ENCODE peak calls at places on chromosomes 11 and 22, in six cellular contexts. One of them, this sample, is unnamed. For H3K4me1, the result is how much of the 10 kb centered on the place peaks cover.

GRCh38 chr11:118792642-118793124 is 1.7 kb upstream of the DDX6 start:
- DNase-seq in MM.1S: peak
- DNase-seq in HepG2: peak
- DNase-seq in GM23338: peak
- DNase-seq in HCT116: peak
- DNase-seq in neural progenitor cell: peak
- DNase-seq in this sample: peak

GRCh38 chr11:95128602-95129001 is 39.0 kb downstream of the ENDOD1 start:
- DNase-seq in MM.1S: no peak
- DNase-seq in HepG2: no peak
- DNase-seq in GM23338: no peak
- DNase-seq in HCT116: no peak
- DNase-seq in neural progenitor cell: no peak
- DNase-seq in this sample: no peak

GRCh38 chr22:49671331-49672012 is 156.2 kb downstream of the BRD1 start:
- DNase-seq in MM.1S: no peak
- DNase-seq in HepG2: no peak
- DNase-seq in GM23338: no peak
- DNase-seq in HCT116: no peak
- DNase-seq in neural progenitor cell: peak
- DNase-seq in this sample: no peak

GRCh38 chr22:38110863-38111852 is 674 bp upstream of the BAIAP2L2 start:
- DNase-seq in MM.1S: no peak
- DNase-seq in HepG2: peak
- DNase-seq in GM23338: peak
- DNase-seq in HCT116: no peak
- DNase-seq in neural progenitor cell: peak
- DNase-seq in this sample: no peak

GRCh38 chr22:38706101-38706884 is 549 bp downstream of the GTPBP1 start:
- DNase-seq in MM.1S: peak
- DNase-seq in HepG2: no peak
- DNase-seq in GM23338: peak
- DNase-seq in HCT116: no peak
- DNase-seq in neural progenitor cell: peak
- DNase-seq in this sample: peak

GRCh38 chr11:126544311-126545056 is 189.0 kb downstream of the ST3GAL4 start:
- DNase-seq in MM.1S: no peak
- DNase-seq in HepG2: no peak
- DNase-seq in GM23338: peak
- DNase-seq in HCT116: no peak
- DNase-seq in neural progenitor cell: peak
- DNase-seq in this sample: peak

GRCh38 chr11:89613916-89614315 is 96.2 kb upstream of the TRIM77 start:
- DNase-seq in MM.1S: no peak
- DNase-seq in HepG2: no peak
- DNase-seq in GM23338: no peak
- DNase-seq in HCT116: no peak
- DNase-seq in neural progenitor cell: no peak
- DNase-seq in this sample: no peak

GRCh38 chr11:76639621-76640020 is 30.9 kb downstream of the LRRC32 start:
- DNase-seq in MM.1S: no peak
- DNase-seq in HepG2: no peak
- DNase-seq in GM23338: no peak
- DNase-seq in HCT116: no peak
- DNase-seq in neural progenitor cell: no peak
- DNase-seq in this sample: no peak

GRCh38 chr11:92386577-92386976 is 162.0 kb downstream of the FAT3 start:
- DNase-seq in MM.1S: no peak
- DNase-seq in HepG2: no peak
- DNase-seq in GM23338: no peak
- DNase-seq in HCT116: no peak
- DNase-seq in neural progenitor cell: no peak
- DNase-seq in this sample: no peak

GRCh38 chr11:35418282-35418846 is 994 bp downstream of the SLC1A2 start:
- DNase-seq in MM.1S: no peak
- DNase-seq in HepG2: no peak
- DNase-seq in GM23338: peak
- DNase-seq in HCT116: no peak
- DNase-seq in neural progenitor cell: peak
- DNase-seq in this sample: no peak

GRCh38 chr22:41971431-41971830 is 2.2 kb downstream of the SEPTIN3 start:
- DNase-seq in MM.1S: no peak
- DNase-seq in HepG2: no peak
- DNase-seq in GM23338: no peak
- DNase-seq in HCT116: no peak
- DNase-seq in neural progenitor cell: no peak
- DNase-seq in this sample: no peak

GRCh38 chr22:37985050-37985585 is 763 bp upstream of the SOX10 start:
- DNase-seq in MM.1S: no peak
- DNase-seq in HepG2: no peak
- DNase-seq in GM23338: no peak
- DNase-seq in HCT116: no peak
- DNase-seq in neural progenitor cell: no peak
- DNase-seq in this sample: no peak

GRCh38 chr11:73029408-73029807 is 112.7 kb downstream of the FCHSD2 start:
- DNase-seq in MM.1S: no peak
- DNase-seq in HepG2: no peak
- DNase-seq in GM23338: peak
- DNase-seq in HCT116: no peak
- DNase-seq in neural progenitor cell: no peak
- DNase-seq in this sample: no peak

GRCh38 chr11:59766542-59766941 is 11.4 kb downstream of the STX3 start:
- DNase-seq in MM.1S: no peak
- DNase-seq in HepG2: no peak
- DNase-seq in GM23338: no peak
- DNase-seq in HCT116: no peak
- DNase-seq in neural progenitor cell: peak
- DNase-seq in this sample: no peak

GRCh38 chr22:38250642-38251354 is 22.0 kb downstream of the TMEM184B start:
- DNase-seq in MM.1S: no peak
- DNase-seq in HepG2: no peak
- DNase-seq in GM23338: no peak
- DNase-seq in HCT116: no peak
- DNase-seq in neural progenitor cell: no peak
- DNase-seq in this sample: no peak

GRCh38 chr11:92711913-92712312 is 257.5 kb upstream of the MTNR1B start:
- DNase-seq in MM.1S: no peak
- DNase-seq in HepG2: no peak
- DNase-seq in GM23338: no peak
- DNase-seq in HCT116: no peak
- DNase-seq in neural progenitor cell: no peak
- DNase-seq in this sample: no peak

GRCh38 chr11:73271936-73272679 is at the start of gene P2RY6:
- DNase-seq in MM.1S: peak
- DNase-seq in HepG2: peak
- DNase-seq in GM23338: peak
- DNase-seq in HCT116: no peak
- DNase-seq in neural progenitor cell: no peak
- DNase-seq in this sample: peak

GRCh38 chr22:46031965-46032851 is 55.2 kb upstream of the WNT7B start:
- DNase-seq in MM.1S: no peak
- DNase-seq in HepG2: no peak
- DNase-seq in GM23338: no peak
- DNase-seq in HCT116: no peak
- DNase-seq in neural progenitor cell: no peak
- DNase-seq in this sample: no peak

GRCh38 chr11:17544181-17544622 is at the start of gene USH1C:
- DNase-seq in MM.1S: no peak
- DNase-seq in HepG2: no peak
- DNase-seq in GM23338: peak
- DNase-seq in HCT116: peak
- DNase-seq in neural progenitor cell: peak
- DNase-seq in this sample: no peak

GRCh38 chr22:40665312-40665711 is 14.0 kb upstream of the MCHR1 start:
- DNase-seq in MM.1S: no peak
- DNase-seq in HepG2: no peak
- DNase-seq in GM23338: no peak
- DNase-seq in HCT116: no peak
- DNase-seq in neural progenitor cell: no peak
- DNase-seq in this sample: no peak

GRCh38 chr11:67347964-67348749 is 5.2 kb downstream of the POLD4 start:
- DNase-seq in MM.1S: no peak
- DNase-seq in HepG2: no peak
- DNase-seq in GM23338: no peak
- DNase-seq in HCT116: no peak
- DNase-seq in neural progenitor cell: no peak
- DNase-seq in this sample: no peak

GRCh38 chr11:19337779-19338178 is 97.0 kb upstream of the E2F8 start:
- DNase-seq in MM.1S: no peak
- DNase-seq in HepG2: no peak
- DNase-seq in GM23338: no peak
- DNase-seq in HCT116: no peak
- DNase-seq in neural progenitor cell: no peak
- DNase-seq in this sample: no peak

GRCh38 chr11:116122697-116123472 is 618.7 kb upstream of the CADM1 start:
- DNase-seq in MM.1S: no peak
- DNase-seq in HepG2: no peak
- DNase-seq in GM23338: no peak
- DNase-seq in HCT116: no peak
- DNase-seq in neural progenitor cell: no peak
- DNase-seq in this sample: no peak

GRCh38 chr11:70633610-70634009 is 235.3 kb downstream of the CTTN start:
- DNase-seq in MM.1S: no peak
- DNase-seq in HepG2: no peak
- DNase-seq in GM23338: no peak
- DNase-seq in HCT116: no peak
- DNase-seq in neural progenitor cell: no peak
- DNase-seq in this sample: no peak

GRCh38 chr22:23053912-23054530 is 16.3 kb upstream of the GNAZ start:
- DNase-seq in MM.1S: no peak
- DNase-seq in HepG2: no peak
- DNase-seq in GM23338: no peak
- DNase-seq in HCT116: no peak
- DNase-seq in neural progenitor cell: no peak
- DNase-seq in this sample: no peak

GRCh38 chr11:96237759-96238158 is 105.2 kb downstream of the MAML2 start:
- DNase-seq in MM.1S: no peak
- DNase-seq in HepG2: peak
- DNase-seq in GM23338: no peak
- DNase-seq in HCT116: no peak
- DNase-seq in neural progenitor cell: peak
- DNase-seq in this sample: no peak
- H3K27ac ChIP-seq in MM.1S: no peak
- H3K27ac ChIP-seq in HepG2: peak
- H3K27ac ChIP-seq in GM23338: no peak
- H3K27ac ChIP-seq in HCT116: no peak
- H3K27ac ChIP-seq in neural progenitor cell: no peak
- H3K27ac ChIP-seq in this sample: no peak

GRCh38 chr11:64742087-64742939 is 1.6 kb downstream of the RASGRP2 start:
- DNase-seq in MM.1S: no peak
- DNase-seq in HepG2: no peak
- DNase-seq in GM23338: peak
- DNase-seq in HCT116: no peak
- DNase-seq in neural progenitor cell: peak
- DNase-seq in this sample: no peak
- TF ChIP-seq EZH2 in MM.1S: no peak
- TF ChIP-seq EZH2 in HepG2: no peak
- TF ChIP-seq EZH2 in GM23338: no peak
- TF ChIP-seq EZH2 in HCT116: no peak
- TF ChIP-seq EZH2 in neural progenitor cell: peak
- TF ChIP-seq EZH2 in this sample: no peak

GRCh38 chr22:44525872-44526271 is 27.8 kb upstream of the RTL6 start:
- DNase-seq in MM.1S: no peak
- DNase-seq in HepG2: no peak
- DNase-seq in GM23338: no peak
- DNase-seq in HCT116: no peak
- DNase-seq in neural progenitor cell: no peak
- DNase-seq in this sample: no peak

GRCh38 chr22:44526431-44527115 is 28.5 kb upstream of the RTL6 start:
- DNase-seq in MM.1S: no peak
- DNase-seq in HepG2: no peak
- DNase-seq in GM23338: no peak
- DNase-seq in HCT116: no peak
- DNase-seq in neural progenitor cell: no peak
- DNase-seq in this sample: no peak

GRCh38 chr22:44522526-44523170 is 24.6 kb upstream of the RTL6 start:
- DNase-seq in MM.1S: no peak
- DNase-seq in HepG2: no peak
- DNase-seq in GM23338: no peak
- DNase-seq in HCT116: no peak
- DNase-seq in neural progenitor cell: no peak
- DNase-seq in this sample: no peak

GRCh38 chr22:44523981-44524759 is 26.1 kb upstream of the RTL6 start:
- DNase-seq in MM.1S: no peak
- DNase-seq in HepG2: no peak
- DNase-seq in GM23338: no peak
- DNase-seq in HCT116: no peak
- DNase-seq in neural progenitor cell: no peak
- DNase-seq in this sample: peak

DNA sequence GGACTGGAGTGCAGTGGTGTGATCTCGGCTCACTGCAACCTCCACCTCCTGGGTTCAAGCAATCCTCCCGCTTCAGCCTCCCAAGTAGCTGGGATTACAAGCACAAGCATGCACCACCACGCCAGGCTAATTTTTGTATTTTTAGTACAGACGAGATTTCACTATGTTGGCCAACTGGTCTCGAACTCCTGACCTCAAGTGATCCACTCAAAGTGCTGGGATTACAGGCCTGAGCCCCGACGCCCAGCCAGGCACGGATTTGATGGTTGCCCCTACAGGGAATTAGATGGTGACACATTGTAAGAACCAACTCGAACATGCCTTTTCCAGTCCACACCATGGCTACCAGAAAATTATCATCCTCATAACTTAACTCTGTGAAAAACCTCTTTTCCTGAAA is 26.8 kb upstream of the RTL6 start:
- DNase-seq in MM.1S: no peak
- DNase-seq in HepG2: no peak
- DNase-seq in GM23338: no peak
- DNase-seq in HCT116: no peak
- DNase-seq in neural progenitor cell: no peak
- DNase-seq in this sample: no peak
- H3K4me1 ChIP-seq in MM.1S: under half
- H3K4me1 ChIP-seq in HepG2: under half
- H3K4me1 ChIP-seq in GM23338: under half
- H3K4me1 ChIP-seq in HCT116: under half
- H3K4me1 ChIP-seq in neural progenitor cell: under half
- H3K4me1 ChIP-seq in this sample: under half

GRCh38 chr11:46673713-46674462 is 26.5 kb downstream of the ARHGAP1 start:
- DNase-seq in MM.1S: no peak
- DNase-seq in HepG2: no peak
- DNase-seq in GM23338: no peak
- DNase-seq in HCT116: no peak
- DNase-seq in neural progenitor cell: no peak
- DNase-seq in this sample: no peak
- H3K27ac ChIP-seq in MM.1S: no peak
- H3K27ac ChIP-seq in HepG2: peak
- H3K27ac ChIP-seq in GM23338: peak
- H3K27ac ChIP-seq in HCT116: no peak
- H3K27ac ChIP-seq in neural progenitor cell: peak
- H3K27ac ChIP-seq in this sample: peak

GRCh38 chr11:112963368-112963955 is 2.2 kb downstream of the NCAM1 start:
- DNase-seq in MM.1S: no peak
- DNase-seq in HepG2: no peak
- DNase-seq in GM23338: peak
- DNase-seq in HCT116: no peak
- DNase-seq in neural progenitor cell: peak
- DNase-seq in this sample: peak
- TF ChIP-seq EZH2 in MM.1S: no peak
- TF ChIP-seq EZH2 in HepG2: no peak
- TF ChIP-seq EZH2 in GM23338: no peak
- TF ChIP-seq EZH2 in HCT116: no peak
- TF ChIP-seq EZH2 in neural progenitor cell: no peak
- TF ChIP-seq EZH2 in this sample: no peak

This sample was measured in A673.